ENCODE peak calls at places on chromosomes 7 and 10, in nine cellular contexts. B is heart right ventricle, T is psoas muscle, N is upper lobe of right lung, U is uterus, E is GM06990, J is choroid plexus epithelial cell, L is mucosa of descending colon, F is lower lobe of right lung. Y is an unnamed sample.

GRCh38 chr7:27873981-27874957 is 134.3 kb downstream of the TAX1BP1 start:
- DNase-seq in J (peak), E (no peak), T (peak), N (peak), B (peak), F (peak), L (peak), U (no peak), Y (no peak)

GRCh38 chr10:31749981-31750850 is 178.4 kb downstream of the ARHGAP12 start:
- DNase-seq in U (peak), L (peak), J (no peak), T (peak), F (no peak), N (no peak), E (no peak), B (peak), Y (no peak)

GRCh38 chr10:98414578-98414931 is 427 bp downstream of the PYROXD2 start:
- DNase-seq in J (no peak), N (no peak), E (no peak), U (no peak), L (no peak), F (no peak), B (no peak), T (no peak), Y (no peak)

GRCh38 chr7:28815928-28816373 is 142.2 kb downstream of the TRIL start:
- DNase-seq in T (no peak), U (no peak), E (peak), B (no peak), N (no peak), J (no peak), L (peak), F (no peak), Y (no peak)

GRCh38 chr10:49594594-49594993 is 15.5 kb upstream of the SLC18A3 start:
- DNase-seq in T (no peak), B (peak), L (peak), N (no peak), F (no peak), J (peak), U (peak), E (no peak), Y (peak)

GRCh38 chr10:9608592-9608991 is 1409.1 kb upstream of the CELF2 start:
- DNase-seq in N (no peak), E (no peak), T (no peak), L (no peak), B (no peak), J (peak), U (no peak), F (no peak), Y (peak)

GRCh38 chr7:2626498-2627117 is 5.2 kb upstream of the TTYH3 start:
- DNase-seq in J (no peak), F (no peak), U (peak), E (no peak), T (no peak), B (peak), L (no peak), N (no peak), Y (no peak)

GRCh38 chr7:29192811-29193210 is 1.8 kb upstream of the CHN2 start:
- DNase-seq in L (no peak), U (no peak), N (no peak), B (no peak), F (no peak), E (no peak), T (no peak), J (no peak), Y (no peak)

GRCh38 chr7:36732806-36733205 is 8.5 kb upstream of the AOAH start:
- DNase-seq in L (no peak), B (no peak), E (no peak), U (no peak), J (no peak), N (no peak), T (no peak), F (no peak), Y (no peak)

GRCh38 chr10:111598433-111599059 is 521.7 kb downstream of the ADRA2A start:
- DNase-seq in F (no peak), J (peak), B (peak), T (peak), L (peak), U (peak), E (peak), N (no peak), Y (peak)
- TF ChIP-seq CTCF in F (peak), J (peak), B (peak), T (peak), L (peak), U (peak), E (peak), N (peak), Y (peak)

DNA sequence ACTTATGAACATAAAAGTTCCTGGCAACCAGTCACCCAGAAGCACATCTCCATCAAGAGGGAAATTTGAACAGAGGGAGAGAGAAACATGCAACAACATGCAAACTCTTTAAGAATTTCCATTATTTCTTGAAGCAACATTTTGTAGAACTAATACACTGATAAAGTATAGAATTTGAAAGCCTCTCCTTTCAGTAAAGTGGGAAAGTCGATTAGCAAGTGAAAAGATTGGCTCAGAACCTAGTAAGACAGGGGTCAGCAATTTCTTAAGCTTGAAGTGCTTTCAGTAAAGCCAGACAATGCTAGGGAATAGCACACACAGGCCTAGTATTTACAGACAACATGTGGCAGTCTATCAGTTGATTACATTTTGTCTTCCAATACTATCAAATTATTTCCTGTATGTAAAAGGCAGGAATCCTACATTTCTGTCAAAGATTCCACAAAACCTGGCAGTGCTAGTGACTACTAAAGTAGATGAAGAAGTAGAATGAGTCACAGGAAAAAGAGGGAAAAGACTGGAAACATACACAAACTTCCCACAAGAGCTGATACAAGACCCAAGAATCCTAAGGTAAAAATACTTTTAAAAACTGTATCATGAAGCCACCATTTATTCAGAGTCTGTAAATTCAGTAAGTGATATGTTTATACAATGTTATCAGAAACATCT is 25.2 kb downstream of the DNAJC1 start:
- DNase-seq in E (no peak), J (peak), U (no peak), N (no peak), L (no peak), B (no peak), F (no peak), T (no peak), Y (peak)
- H3K4me3 ChIP-seq in E (no peak), J (no peak), U (no peak), N (no peak), L (no peak), B (no peak), F (no peak), T (no peak), Y (no peak)

DNA sequence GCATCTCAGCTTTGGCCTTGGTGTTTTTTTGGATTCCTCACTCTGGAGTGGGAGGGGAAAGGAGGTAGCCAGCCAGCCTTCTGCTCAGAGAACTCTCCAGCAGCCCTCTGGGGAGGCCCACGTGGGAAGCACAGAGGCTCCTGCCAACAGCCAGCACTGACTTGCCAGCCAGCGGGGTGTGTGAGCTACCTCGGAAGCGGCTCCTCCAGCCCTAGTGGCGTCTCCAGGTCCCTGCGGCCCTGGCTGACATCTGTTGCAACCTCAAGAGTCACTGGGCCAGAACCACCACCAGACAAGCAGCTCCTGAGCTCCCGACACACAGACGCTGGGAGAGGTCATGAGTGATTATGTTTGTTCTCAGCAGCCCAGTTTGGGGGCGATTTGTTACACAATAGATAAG is 180.2 kb upstream of the FZD8 start:
- DNase-seq in U (peak), T (peak), J (peak), F (peak), L (peak), N (peak), B (peak), E (peak), Y (peak)
- TF ChIP-seq CTCF in U (no peak), T (peak), J (peak), F (no peak), L (no peak), N (peak), B (peak), E (no peak), Y (peak)

GRCh38 chr10:120887482-120887881 is 36.3 kb downstream of the WDR11 start:
- DNase-seq in L (no peak), U (no peak), J (no peak), F (no peak), N (no peak), E (no peak), T (no peak), B (no peak), Y (no peak)
- H3K4me3 ChIP-seq in L (no peak), U (no peak), J (no peak), F (no peak), N (no peak), E (no peak), T (no peak), B (no peak), Y (no peak)